ENCODE peak calls at places on chromosomes 7 and 10, in eight cellular contexts. Y is GM12878, V is pancreas, E is fibroblast of lung, U is transverse colon, N is hepatocyte, G is psoas muscle, D is OCI-LY7. L is an unnamed sample. For H3K9me3, the result is how much of the 10 kb centered on the place peaks cover.

GRCh38 chr10:73810735-73811465 is 498 bp downstream of the NDST2 start:
- DNase-seq in N (peak), E (no peak), U (peak), D (peak), G (peak), V (peak), Y (no peak), L (no peak)

GRCh38 chr10:25048463-25048862 is 32.1 kb downstream of the THNSL1 start:
- DNase-seq in G (no peak), V (no peak), E (no peak), Y (no peak), N (peak), U (peak), D (no peak), L (no peak)

GRCh38 chr7:114663502-114663901 is 248.9 kb downstream of the FOXP2 start:
- DNase-seq in N (peak), U (peak), Y (peak), D (peak), E (peak), V (no peak), G (no peak), L (peak)

GRCh38 chr10:31051703-31052102 is 20.0 kb upstream of the ZNF438 start:
- DNase-seq in E (no peak), D (no peak), V (no peak), Y (no peak), U (no peak), N (no peak), G (no peak), L (peak)

GRCh38 chr7:55185941-55186609 is 167.3 kb downstream of the EGFR start:
- DNase-seq in V (no peak), D (no peak), G (peak), E (peak), U (no peak), N (peak), Y (no peak), L (peak)

GRCh38 chr7:120993575-120994191 is 5.2 kb downstream of the CPED1 start:
- DNase-seq in Y (no peak), V (no peak), D (no peak), G (no peak), U (no peak), E (no peak), N (no peak), L (no peak)

GRCh38 chr7:33686001-33686591 is 219.2 kb upstream of the BMPER start:
- DNase-seq in U (no peak), G (no peak), D (no peak), N (peak), E (no peak), V (no peak), Y (no peak), L (no peak)

GRCh38 chr10:3215336-3215860 is 42.8 kb upstream of the PITRM1 start:
- DNase-seq in V (no peak), E (no peak), G (no peak), Y (no peak), N (no peak), U (no peak), D (no peak), L (no peak)

GRCh38 chr10:65234261-65234660 is 1691.6 kb upstream of the LRRTM3 start:
- DNase-seq in E (no peak), U (no peak), Y (no peak), G (no peak), N (no peak), V (no peak), D (no peak), L (no peak)

DNA sequence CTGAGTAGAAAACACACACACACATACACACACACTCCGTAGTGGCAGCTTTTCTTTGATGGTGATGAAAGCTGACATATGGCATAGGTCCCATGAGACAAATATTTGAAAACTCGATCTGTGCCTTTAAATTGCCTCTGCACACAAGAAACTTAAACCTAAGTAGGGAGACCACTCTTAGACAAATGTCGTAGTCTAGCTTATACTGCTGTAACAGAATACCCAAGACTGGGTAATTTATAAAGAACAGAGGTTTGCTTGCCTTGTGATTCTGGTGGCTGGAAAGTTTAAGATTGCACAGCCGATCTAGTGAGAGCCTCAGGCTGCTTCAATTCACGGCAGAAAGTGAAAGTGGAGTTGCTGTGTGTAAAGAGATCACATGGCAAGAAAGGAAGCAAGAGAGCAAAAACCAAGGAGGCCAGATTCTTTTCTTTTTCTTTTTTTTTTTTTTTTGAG is 489.4 kb upstream of the SORCS1 start:
- DNase-seq in D (no peak), Y (peak), G (no peak), V (no peak), U (peak), E (peak), N (peak), L (no peak)
- H3K9me3 ChIP-seq in D (under half), Y (under half), G (under half), V (under half), U (under half), E (under half), N (under half), L (under half)

GRCh38 chr10:37379991-37380390 is 254.6 kb downstream of the ANKRD30A start:
- DNase-seq in Y (no peak), V (no peak), G (no peak), D (no peak), U (no peak), N (no peak), E (no peak), L (no peak)
- H3K9me3 ChIP-seq in Y (under half), V (under half), G (under half), D (under half), U (under half), N (under half), E (under half), L (under half)

GRCh38 chr7:154584352-154585252 is 418.3 kb downstream of the PAXIP1 start:
- DNase-seq in E (no peak), Y (no peak), G (no peak), N (peak), V (no peak), U (no peak), D (no peak), L (no peak)

GRCh38 chr7:154579711-154580110 is 423.2 kb downstream of the PAXIP1 start:
- DNase-seq in N (no peak), V (no peak), E (no peak), Y (no peak), D (no peak), G (no peak), U (no peak), L (no peak)

GRCh38 chr7:154581251-154581890 is 421.6 kb downstream of the PAXIP1 start:
- DNase-seq in U (no peak), G (no peak), N (no peak), Y (no peak), V (no peak), D (no peak), E (no peak), L (no peak)

GRCh38 chr7:154587812-154588211 is 415.1 kb downstream of the PAXIP1 start:
- DNase-seq in U (no peak), G (no peak), V (no peak), Y (no peak), N (no peak), E (no peak), D (no peak), L (no peak)

DNA sequence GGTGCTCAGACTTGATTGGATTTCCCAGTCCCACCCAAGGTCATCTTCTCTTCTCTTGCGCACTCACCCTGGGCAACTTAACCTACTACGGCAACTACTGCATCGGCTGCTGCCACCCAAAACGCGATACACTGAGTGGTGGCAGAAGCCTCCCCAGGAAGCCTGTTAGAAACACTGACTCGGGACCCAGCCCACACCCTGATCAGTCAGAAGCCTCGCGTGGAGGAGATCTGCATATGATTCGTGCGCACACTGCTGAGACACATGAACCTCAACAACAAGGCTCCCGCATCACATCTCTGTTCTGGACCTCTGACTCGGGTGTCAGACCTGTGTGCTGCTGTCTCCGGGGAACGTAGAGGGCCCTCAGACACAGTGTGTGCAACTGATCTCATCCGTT is 419.5 kb downstream of the PAXIP1 start:
- DNase-seq in Y (no peak), D (no peak), V (no peak), U (no peak), N (no peak), G (no peak), E (no peak), L (no peak)
- H3K9me3 ChIP-seq in Y (under half), D (under half), V (under half), U (under half), N (under half), G (under half), E (under half), L (under half)

DNA sequence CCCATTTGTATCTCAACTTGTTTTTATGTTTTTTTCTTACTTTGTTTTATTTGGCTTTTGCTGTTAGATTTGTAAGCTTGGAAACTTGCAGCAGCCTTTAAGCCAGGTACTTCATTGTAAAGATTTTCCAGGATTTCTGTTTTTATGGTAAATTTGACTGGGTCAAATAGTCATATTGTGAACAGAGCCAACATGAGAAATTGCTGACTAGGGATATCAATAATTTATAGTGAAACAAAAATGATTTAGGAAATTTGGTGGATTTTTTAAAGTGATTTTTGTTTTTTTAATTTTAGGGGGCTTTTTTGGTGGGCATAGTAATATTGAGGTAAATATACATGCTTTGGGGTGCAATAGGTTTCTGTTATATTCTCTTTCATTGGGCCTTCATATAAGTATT is 22.2 kb downstream of the SP4 start:
- DNase-seq in U (no peak), D (no peak), V (no peak), E (no peak), Y (no peak), G (no peak), N (no peak), L (no peak)
- H3K9me3 ChIP-seq in U (under half), D (under half), V (under half), E (under half), Y (under half), G (under half), N (under half), L (under half)

DNA sequence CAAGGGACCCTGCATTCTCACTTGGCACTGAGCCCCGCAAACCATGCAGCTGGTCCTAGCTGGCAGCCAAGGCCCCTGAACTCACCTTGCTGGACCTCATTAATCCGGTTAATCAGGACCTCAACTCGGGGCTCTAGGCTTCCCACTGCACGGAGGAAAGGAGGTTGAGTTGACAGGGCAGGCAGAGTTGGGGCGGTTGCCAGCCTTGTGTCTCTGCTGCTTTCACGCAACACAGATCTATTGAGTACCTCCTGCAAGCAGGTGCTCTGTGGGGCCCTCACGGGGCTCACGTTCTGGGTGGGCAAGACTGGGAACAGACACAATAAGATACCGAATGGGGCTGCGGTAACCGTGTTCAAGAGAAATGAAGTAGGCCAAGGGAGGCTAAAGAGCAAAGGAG is 6.2 kb downstream of the SYCE1 start:
- DNase-seq in V (no peak), E (no peak), Y (no peak), U (no peak), N (no peak), D (no peak), G (no peak), L (no peak)
- H3K9me3 ChIP-seq in V (under half), E (under half), Y (under half), U (under half), N (under half), D (under half), G (under half), L (under half)

GRCh38 chr7:158056761-158057160 is 530.9 kb downstream of the PTPRN2 start:
- DNase-seq in U (no peak), Y (no peak), E (no peak), G (no peak), D (no peak), V (peak), N (no peak), L (no peak)
- H3K9me3 ChIP-seq in U (under half), Y (under half), E (under half), G (under half), D (under half), V (under half), N (under half), L (under half)

DNA sequence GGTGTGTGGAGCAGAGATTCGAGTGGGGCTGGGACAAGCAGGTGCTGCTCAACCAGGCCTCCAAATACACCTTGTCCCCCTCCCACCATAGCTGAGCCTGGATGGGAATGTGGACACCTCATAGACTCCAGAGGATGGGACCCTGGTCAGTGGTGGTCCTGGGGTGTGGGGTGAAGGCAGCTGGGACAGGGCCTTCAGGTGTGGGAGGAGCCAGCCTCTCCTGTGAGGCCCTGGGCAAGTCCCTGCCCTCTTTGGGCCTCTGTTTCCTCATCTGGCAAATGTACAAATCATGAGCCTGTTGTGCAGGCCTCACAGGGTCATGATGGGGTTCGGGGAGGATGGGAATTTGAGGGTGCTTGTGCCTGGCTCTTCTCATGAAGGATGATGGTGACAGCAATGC is 362.9 kb upstream of the NUPR2 start:
- DNase-seq in V (no peak), E (no peak), G (no peak), U (no peak), Y (no peak), N (no peak), D (no peak), L (no peak)
- H3K9me3 ChIP-seq in V (under half), E (under half), G (under half), U (under half), Y (under half), N (under half), D (under half), L (under half)